ENCODE peak calls at places on chromosomes 5 and 9, in nine cellular contexts. R is lower lobe of right lung, J is neural crest cell, W is CD14-positive monocyte, P is MCF 10A, K is natural killer cell, A is H9, V is bronchial epithelial cell, X is endothelial cell. M is an unnamed sample.

GRCh38 chr9:129442791-129443511 is 177.9 kb downstream of the C9orf50 start:
- DNase-seq in R (no peak), J (no peak), W (no peak), P (no peak), K (no peak), A (no peak), V (no peak), X (no peak), M (no peak)

GRCh38 chr9:15243086-15243485 is 63.9 kb downstream of the TTC39B start:
- DNase-seq in R (no peak), J (no peak), W (no peak), P (no peak), K (no peak), A (no peak), V (peak; percentile 33), X (no peak), M (no peak)

GRCh38 chr9:76456202-76456926 is 2.6 kb upstream of the GCNT1 start:
- DNase-seq in R (no peak), J (no peak), W (no peak), P (peak; percentile 16), K (no peak), A (peak; percentile 65), V (peak; percentile 14), X (peak; percentile 69), M (no peak)

GRCh38 chr5:150780180-150780692 is 1.7 kb downstream of the SMIM3 start:
- DNase-seq in R (no peak), J (no peak), W (peak; percentile 68), P (peak; percentile 56), K (peak; percentile 25), A (no peak), V (no peak), X (no peak), M (no peak)

GRCh38 chr5:6545770-6546690 is 86.8 kb downstream of the NSUN2 start:
- DNase-seq in R (no peak), J (no peak), W (no peak), P (no peak), K (no peak), A (no peak), V (no peak), X (no peak), M (no peak)

GRCh38 chr5:145056805-145057204 is 778.3 kb downstream of the PRELID2 start:
- DNase-seq in R (no peak), J (no peak), W (no peak), P (peak; percentile 38), K (no peak), A (no peak), V (peak; percentile 43), X (no peak), M (no peak)

GRCh38 chr5:1385395-1386273 is 40.7 kb upstream of the CLPTM1L start:
- DNase-seq in R (peak; percentile 96), J (peak; percentile 69), W (peak; percentile 88), P (peak; percentile 37), K (peak; percentile 81), A (peak; percentile 89), V (peak; percentile 33), X (peak; percentile 55), M (peak; percentile 62)

GRCh38 chr5:172065431-172066065 is 59.1 kb upstream of the FBXW11 start:
- DNase-seq in R (no peak), J (no peak), W (no peak), P (peak; percentile 47), K (no peak), A (peak; percentile 19), V (no peak), X (no peak), M (no peak)

GRCh38 chr5:132298305-132298704 is 4.1 kb downstream of the SLC22A4 start:
- DNase-seq in R (no peak), J (no peak), W (no peak), P (peak; percentile 71), K (no peak), A (no peak), V (peak; percentile 61), X (no peak), M (no peak)

GRCh38 chr5:110027527-110028322 is 338.0 kb downstream of the MAN2A1 start:
- DNase-seq in R (no peak), J (no peak), W (no peak), P (no peak), K (no peak), A (no peak), V (no peak), X (no peak), M (no peak)

GRCh38 chr5:50420343-50420935 is 20.6 kb downstream of the EMB start:
- DNase-seq in R (no peak), J (no peak), W (no peak), P (no peak), K (no peak), A (no peak), V (no peak), X (no peak), M (no peak)

DNA sequence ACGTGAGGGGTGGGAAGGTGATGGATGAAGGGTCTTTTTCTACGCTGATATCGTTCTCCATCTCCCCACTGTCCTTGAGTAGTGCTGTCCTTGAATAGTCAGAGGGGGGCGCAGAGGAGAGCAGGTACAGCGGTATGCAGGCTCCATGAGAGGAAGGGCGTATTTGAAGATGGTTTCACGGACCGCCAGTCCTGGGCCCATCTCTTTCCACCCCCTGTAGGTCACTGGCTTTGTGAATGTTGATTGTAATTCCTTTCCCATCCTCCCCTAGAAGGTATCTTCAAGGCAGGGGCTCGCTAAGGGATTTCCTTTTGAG is 40.8 kb upstream of the DAB2IP start:
- DNase-seq in R (no peak), J (no peak), W (no peak), P (no peak), K (no peak), A (peak; percentile 51), V (no peak), X (no peak), M (no peak)
- TF ChIP-seq CTCF in R (no peak), J (no peak), W (no peak), P (no peak), K (no peak), A (peak; percentile 54), V (no peak), X (no peak), M (no peak)

DNA sequence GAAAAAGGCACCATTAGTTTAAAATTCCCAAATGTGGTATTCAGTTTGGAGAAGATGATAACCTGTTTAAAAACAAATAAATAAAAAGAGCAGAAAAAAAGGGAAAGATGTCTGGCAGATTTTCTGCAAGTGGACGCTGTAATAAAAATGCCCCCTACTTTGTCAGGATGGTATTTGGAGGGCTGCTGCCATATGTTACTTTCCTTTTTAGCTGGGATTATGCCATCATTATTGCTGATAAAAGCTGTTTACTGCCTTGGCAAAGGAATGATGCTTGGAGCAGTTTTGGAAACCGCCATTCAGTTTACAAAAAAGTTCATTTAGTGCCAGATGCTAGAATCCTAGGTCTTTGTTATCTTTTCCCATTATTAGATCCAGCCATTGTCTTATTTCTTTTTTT is 104.8 kb downstream of the PBX3 start:
- DNase-seq in R (no peak), J (no peak), W (no peak), P (no peak), K (no peak), A (no peak), V (no peak), X (no peak), M (no peak)
- TF ChIP-seq CTCF in R (no peak), J (no peak), W (no peak), P (no peak), K (no peak), A (no peak), V (no peak), X (no peak), M (no peak)

GRCh38 chr9:133727876-133728441 is 10.2 kb downstream of the SARDH start:
- DNase-seq in R (no peak), J (no peak), W (no peak), P (no peak), K (no peak), A (peak; percentile 31), V (no peak), X (no peak), M (no peak)
- TF ChIP-seq CTCF in R (no peak), J (no peak), W (no peak), P (no peak), K (no peak), A (no peak), V (no peak), X (no peak), M (no peak)

GRCh38 chr5:139308797-139309196 is 15.3 kb downstream of the MATR3 start:
- DNase-seq in R (no peak), J (no peak), W (no peak), P (no peak), K (no peak), A (no peak), V (no peak), X (no peak), M (no peak)

GRCh38 chr5:139306628-139307379 is 13.3 kb downstream of the MATR3 start:
- DNase-seq in R (no peak), J (no peak), W (no peak), P (no peak), K (no peak), A (no peak), V (no peak), X (no peak), M (no peak)

GRCh38 chr5:139301766-139302499 is 8.4 kb downstream of the MATR3 start:
- DNase-seq in R (no peak), J (no peak), W (no peak), P (no peak), K (no peak), A (no peak), V (no peak), X (no peak), M (no peak)

GRCh38 chr5:139306197-139306596 is 12.7 kb downstream of the MATR3 start:
- DNase-seq in R (no peak), J (no peak), W (no peak), P (no peak), K (no peak), A (no peak), V (no peak), X (no peak), M (no peak)

DNA sequence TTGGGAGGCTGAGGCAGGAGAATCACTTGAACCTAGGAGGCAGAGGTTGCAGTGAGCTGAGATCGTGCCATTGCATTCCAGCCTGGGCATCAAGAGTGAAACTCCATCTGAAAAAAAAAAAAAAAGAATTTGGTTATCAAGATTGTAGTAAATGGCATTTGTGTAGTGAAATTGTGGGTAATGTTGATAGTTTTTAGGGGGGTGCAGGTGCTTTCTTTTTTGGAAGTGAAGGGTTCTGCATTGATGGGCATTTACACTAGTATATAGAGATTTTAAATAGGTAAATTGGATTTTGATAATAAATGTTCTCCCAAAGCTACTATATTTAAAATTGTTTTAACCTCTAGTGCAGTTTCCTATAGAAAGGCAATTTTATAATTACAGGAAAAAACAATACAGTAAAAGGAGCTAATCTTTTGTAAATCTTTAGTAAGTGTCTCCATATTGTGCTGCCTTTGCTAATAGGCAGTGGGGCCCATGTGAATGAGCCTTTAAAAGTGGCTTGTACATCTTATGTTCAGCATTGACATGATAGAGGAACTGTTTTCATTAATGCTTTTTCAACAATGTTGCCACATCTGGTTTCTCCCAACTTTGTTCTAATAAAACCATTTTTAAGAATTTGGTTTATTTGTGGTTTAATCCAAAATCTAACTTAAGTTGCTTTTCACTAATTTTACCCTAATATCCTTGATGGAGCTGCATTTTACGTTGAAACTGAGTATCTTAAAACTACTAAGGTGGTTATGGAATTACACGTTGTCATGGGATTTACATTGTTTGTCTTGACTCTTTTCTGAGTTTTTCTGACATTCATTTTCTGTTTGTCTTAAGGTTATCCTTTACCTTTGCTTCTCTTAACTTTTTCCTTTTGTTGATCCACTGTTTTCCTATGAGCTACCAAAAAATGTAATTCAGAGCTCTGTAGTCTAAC is 11.1 kb downstream of the MATR3 start:
- DNase-seq in R (no peak), J (no peak), W (no peak), P (no peak), K (no peak), A (no peak), V (no peak), X (no peak), M (no peak)
- TF ChIP-seq CTCF in R (no peak), J (no peak), W (no peak), P (no peak), K (no peak), A (no peak), V (no peak), X (no peak), M (no peak)